ENCODE peak calls at places on chromosomes 4 and X, in six cellular contexts. One of them, this sample, is unnamed.

GRCh38 chr4:79598801-79599200 is 190.8 kb upstream of the GK2 start:
- DNase-seq in H1: no peak
- DNase-seq in HepG2: no peak
- DNase-seq in GM12878: no peak
- DNase-seq in GM12891: no peak
- DNase-seq in K562: no peak
- DNase-seq in this sample: no peak

GRCh38 chrX:37989304-37989703 is 17.0 kb upstream of the SYTL5 start:
- DNase-seq in H1: no peak
- DNase-seq in HepG2: no peak
- DNase-seq in GM12878: no peak
- DNase-seq in GM12891: no peak
- DNase-seq in K562: no peak
- DNase-seq in this sample: no peak

GRCh38 chr4:33091961-33092360 is 2371.8 kb downstream of the PCDH7 start:
- DNase-seq in H1: no peak
- DNase-seq in HepG2: no peak
- DNase-seq in GM12878: no peak
- DNase-seq in GM12891: no peak
- DNase-seq in K562: no peak
- DNase-seq in this sample: no peak

GRCh38 chr4:76966024-76966579 is 16.6 kb downstream of the SEPTIN11 start:
- DNase-seq in H1: no peak
- DNase-seq in HepG2: no peak
- DNase-seq in GM12878: no peak
- DNase-seq in GM12891: no peak
- DNase-seq in K562: no peak
- DNase-seq in this sample: no peak

GRCh38 chr4:6011686-6012085 is 6.5 kb downstream of the C4orf50 start:
- DNase-seq in H1: no peak
- DNase-seq in HepG2: no peak
- DNase-seq in GM12878: no peak
- DNase-seq in GM12891: no peak
- DNase-seq in K562: no peak
- DNase-seq in this sample: no peak

GRCh38 chrX:119541188-119541587 is 24.0 kb downstream of the STEEP1 start:
- DNase-seq in H1: no peak
- DNase-seq in HepG2: no peak
- DNase-seq in GM12878: no peak
- DNase-seq in GM12891: no peak
- DNase-seq in K562: no peak
- DNase-seq in this sample: no peak

GRCh38 chrX:153488231-153488914 is 6.4 kb upstream of the BGN start:
- DNase-seq in H1: no peak
- DNase-seq in HepG2: peak; percentile 48
- DNase-seq in GM12878: no peak
- DNase-seq in GM12891: no peak
- DNase-seq in K562: no peak
- DNase-seq in this sample: no peak

GRCh38 chr4:88866862-88867550 is 169.4 kb upstream of the NAP1L5 start:
- DNase-seq in H1: no peak
- DNase-seq in HepG2: no peak
- DNase-seq in GM12878: no peak
- DNase-seq in GM12891: no peak
- DNase-seq in K562: no peak
- DNase-seq in this sample: no peak

GRCh38 chr4:119124314-119124713 is 11.3 kb upstream of the MYOZ2 start:
- DNase-seq in H1: no peak
- DNase-seq in HepG2: no peak
- DNase-seq in GM12878: no peak
- DNase-seq in GM12891: no peak
- DNase-seq in K562: no peak
- DNase-seq in this sample: no peak

GRCh38 chr4:1113311-1114009 is at the start of gene RNF212:
- DNase-seq in H1: no peak
- DNase-seq in HepG2: no peak
- DNase-seq in GM12878: no peak
- DNase-seq in GM12891: no peak
- DNase-seq in K562: no peak
- DNase-seq in this sample: no peak

GRCh38 chrX:14030248-14030592 is 528 bp upstream of the GEMIN8 start:
- DNase-seq in H1: no peak
- DNase-seq in HepG2: no peak
- DNase-seq in GM12878: no peak
- DNase-seq in GM12891: no peak
- DNase-seq in K562: peak; percentile 12
- DNase-seq in this sample: no peak

GRCh38 chr4:69909195-69909594 is 21.7 kb upstream of the CSN1S1 start:
- DNase-seq in H1: no peak
- DNase-seq in HepG2: no peak
- DNase-seq in GM12878: no peak
- DNase-seq in GM12891: no peak
- DNase-seq in K562: no peak
- DNase-seq in this sample: no peak

GRCh38 chr4:34269593-34269992 is 1974.7 kb downstream of the ARAP2 start:
- DNase-seq in H1: no peak
- DNase-seq in HepG2: no peak
- DNase-seq in GM12878: no peak
- DNase-seq in GM12891: no peak
- DNase-seq in K562: no peak
- DNase-seq in this sample: no peak

GRCh38 chrX:69313622-69314290 is 148.5 kb upstream of the PJA1 start:
- DNase-seq in H1: no peak
- DNase-seq in HepG2: no peak
- DNase-seq in GM12878: no peak
- DNase-seq in GM12891: no peak
- DNase-seq in K562: no peak
- DNase-seq in this sample: no peak

GRCh38 chrX:12978205-12979010 is 3.5 kb downstream of the TMSB4X start:
- DNase-seq in H1: no peak
- DNase-seq in HepG2: no peak
- DNase-seq in GM12878: no peak
- DNase-seq in GM12891: no peak
- DNase-seq in K562: peak; percentile 44
- DNase-seq in this sample: peak; percentile 35

GRCh38 chrX:122567911-122568310 is 616.2 kb upstream of the GRIA3 start:
- DNase-seq in H1: no peak
- DNase-seq in HepG2: no peak
- DNase-seq in GM12878: no peak
- DNase-seq in GM12891: no peak
- DNase-seq in K562: no peak
- DNase-seq in this sample: no peak

GRCh38 chr4:140243345-140243753 is 89.4 kb upstream of the MAML3 start:
- DNase-seq in H1: no peak
- DNase-seq in HepG2: no peak
- DNase-seq in GM12878: peak; percentile 26
- DNase-seq in GM12891: no peak
- DNase-seq in K562: no peak
- DNase-seq in this sample: no peak

GRCh38 chrX:152904151-152905080 is 6.5 kb downstream of the ZNF185 start:
- DNase-seq in H1: no peak
- DNase-seq in HepG2: no peak
- DNase-seq in GM12878: no peak
- DNase-seq in GM12891: peak; percentile 43
- DNase-seq in K562: peak; percentile 76
- DNase-seq in this sample: peak; percentile 71

GRCh38 chr4:6017030-6017429 is 1.2 kb downstream of the C4orf50 start:
- DNase-seq in H1: no peak
- DNase-seq in HepG2: peak; percentile 66
- DNase-seq in GM12878: no peak
- DNase-seq in GM12891: no peak
- DNase-seq in K562: no peak
- DNase-seq in this sample: no peak

GRCh38 chr4:14529653-14530052 is 472.6 kb upstream of the CPEB2 start:
- DNase-seq in H1: peak; percentile 10
- DNase-seq in HepG2: no peak
- DNase-seq in GM12878: no peak
- DNase-seq in GM12891: no peak
- DNase-seq in K562: no peak
- DNase-seq in this sample: no peak

GRCh38 chr4:102760645-102761477 is at the start of gene MANBA:
- DNase-seq in H1: peak; percentile 54
- DNase-seq in HepG2: peak; percentile 63
- DNase-seq in GM12878: no peak
- DNase-seq in GM12891: peak; percentile 92
- DNase-seq in K562: peak; percentile 94
- DNase-seq in this sample: peak; percentile 92
- TF ChIP-seq POLR2A in H1: peak; percentile 78
- TF ChIP-seq POLR2A in HepG2: peak; percentile 70
- TF ChIP-seq POLR2A in GM12878: peak; percentile 97
- TF ChIP-seq POLR2A in GM12891: peak; percentile 91
- TF ChIP-seq POLR2A in K562: peak; percentile 72
- TF ChIP-seq POLR2A in this sample: peak; percentile 92

GRCh38 chr4:41264212-41264611 is 7.5 kb downstream of the UCHL1 start:
- DNase-seq in H1: no peak
- DNase-seq in HepG2: no peak
- DNase-seq in GM12878: no peak
- DNase-seq in GM12891: no peak
- DNase-seq in K562: no peak
- DNase-seq in this sample: no peak
- TF ChIP-seq POLR2AphosphoS5 in H1: no peak
- TF ChIP-seq POLR2AphosphoS5 in HepG2: no peak
- TF ChIP-seq POLR2AphosphoS5 in GM12878: no peak
- TF ChIP-seq POLR2AphosphoS5 in GM12891: no peak
- TF ChIP-seq POLR2AphosphoS5 in K562: no peak
- TF ChIP-seq POLR2AphosphoS5 in this sample: no peak

DNA sequence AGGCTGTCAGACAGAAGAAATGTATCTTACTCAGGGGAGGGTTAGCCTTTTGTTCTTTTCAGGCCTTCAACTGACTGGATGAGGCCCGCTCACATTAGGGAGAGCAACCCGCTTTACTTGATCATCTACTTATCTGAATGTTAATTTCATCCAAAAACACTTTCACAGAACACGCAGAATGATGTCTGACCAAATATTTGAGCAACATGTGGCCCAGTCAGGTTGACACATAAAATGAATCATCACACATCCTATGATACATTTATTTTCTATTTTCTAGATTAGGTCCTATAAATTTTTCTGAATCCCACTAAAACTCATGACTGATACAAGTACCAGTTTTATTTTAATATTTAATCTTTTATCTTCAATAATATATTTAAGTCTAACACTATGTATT is 260.3 kb downstream of the IL15 start:
- DNase-seq in H1: no peak
- DNase-seq in HepG2: no peak
- DNase-seq in GM12878: no peak
- DNase-seq in GM12891: no peak
- DNase-seq in K562: no peak
- DNase-seq in this sample: no peak
- TF ChIP-seq TAF1 in H1: no peak
- TF ChIP-seq TAF1 in HepG2: no peak
- TF ChIP-seq TAF1 in GM12878: no peak
- TF ChIP-seq TAF1 in GM12891: no peak
- TF ChIP-seq TAF1 in K562: no peak
- TF ChIP-seq TAF1 in this sample: no peak

GRCh38 chr4:98930311-98930865 is 1.5 kb upstream of the EIF4E start:
- DNase-seq in H1: no peak
- DNase-seq in HepG2: no peak
- DNase-seq in GM12878: no peak
- DNase-seq in GM12891: no peak
- DNase-seq in K562: no peak
- DNase-seq in this sample: no peak

GRCh38 chr4:98928505-98929340 is at the start of gene EIF4E:
- DNase-seq in H1: peak; percentile 96
- DNase-seq in HepG2: peak; percentile 98
- DNase-seq in GM12878: peak; percentile 96
- DNase-seq in GM12891: peak; percentile 71
- DNase-seq in K562: peak; percentile 97
- DNase-seq in this sample: peak; percentile 77

GRCh38 chr4:98928131-98928504 is 815 bp downstream of the EIF4E start:
- DNase-seq in H1: peak; percentile 66
- DNase-seq in HepG2: peak; percentile 76
- DNase-seq in GM12878: no peak
- DNase-seq in GM12891: peak; percentile 47
- DNase-seq in K562: peak; percentile 85
- DNase-seq in this sample: peak; percentile 52

GRCh38 chr4:98932539-98932938 is 3.6 kb upstream of the EIF4E start:
- DNase-seq in H1: no peak
- DNase-seq in HepG2: no peak
- DNase-seq in GM12878: no peak
- DNase-seq in GM12891: no peak
- DNase-seq in K562: no peak
- DNase-seq in this sample: no peak

GRCh38 chr4:98929341-98930267 is 671 bp upstream of the EIF4E start:
- DNase-seq in H1: no peak
- DNase-seq in HepG2: peak; percentile 40
- DNase-seq in GM12878: peak; percentile 78
- DNase-seq in GM12891: peak; percentile 26
- DNase-seq in K562: peak; percentile 77
- DNase-seq in this sample: peak; percentile 30
- TF ChIP-seq POLR2A in H1: peak; percentile 67
- TF ChIP-seq POLR2A in HepG2: peak; percentile 91
- TF ChIP-seq POLR2A in GM12878: peak; percentile 72
- TF ChIP-seq POLR2A in GM12891: peak; percentile 79
- TF ChIP-seq POLR2A in K562: peak; percentile 91
- TF ChIP-seq POLR2A in this sample: peak; percentile 76

GRCh38 chr4:81137446-81137845 is 77.6 kb downstream of the PRKG2 start:
- DNase-seq in H1: no peak
- DNase-seq in HepG2: no peak
- DNase-seq in GM12878: no peak
- DNase-seq in GM12891: no peak
- DNase-seq in K562: no peak
- DNase-seq in this sample: no peak

GRCh38 chr4:81137894-81138293 is 77.1 kb downstream of the PRKG2 start:
- DNase-seq in H1: no peak
- DNase-seq in HepG2: no peak
- DNase-seq in GM12878: no peak
- DNase-seq in GM12891: no peak
- DNase-seq in K562: no peak
- DNase-seq in this sample: no peak

DNA sequence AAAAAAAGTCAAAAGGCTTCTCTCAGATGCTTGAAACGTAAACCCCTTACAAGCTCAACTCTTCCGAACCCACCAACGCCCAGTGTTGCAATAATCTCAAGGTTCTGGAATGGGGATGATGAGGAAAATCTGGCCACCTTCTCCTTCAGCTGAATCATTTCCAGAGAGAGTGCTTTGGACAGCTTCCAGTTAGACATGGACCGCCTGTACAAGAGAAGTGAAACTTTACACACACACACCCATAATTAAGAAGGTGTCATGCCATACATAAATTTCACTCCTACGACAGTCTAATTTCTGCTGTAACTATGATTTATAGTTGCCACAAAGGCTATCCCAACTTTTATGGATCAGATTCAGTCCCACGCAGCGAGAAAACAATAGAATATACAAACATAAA is 72.3 kb downstream of the PRKG2 start:
- DNase-seq in H1: no peak
- DNase-seq in HepG2: no peak
- DNase-seq in GM12878: no peak
- DNase-seq in GM12891: no peak
- DNase-seq in K562: no peak
- DNase-seq in this sample: no peak
- TF ChIP-seq POLR2AphosphoS5 in H1: no peak
- TF ChIP-seq POLR2AphosphoS5 in HepG2: no peak
- TF ChIP-seq POLR2AphosphoS5 in GM12878: no peak
- TF ChIP-seq POLR2AphosphoS5 in GM12891: no peak
- TF ChIP-seq POLR2AphosphoS5 in K562: no peak
- TF ChIP-seq POLR2AphosphoS5 in this sample: no peak

GRCh38 chr4:37802068-37802666 is 24.3 kb upstream of the PGM2 start:
- DNase-seq in H1: no peak
- DNase-seq in HepG2: peak; percentile 78
- DNase-seq in GM12878: no peak
- DNase-seq in GM12891: no peak
- DNase-seq in K562: peak; percentile 24
- DNase-seq in this sample: no peak
- TF ChIP-seq TAF1 in H1: no peak
- TF ChIP-seq TAF1 in HepG2: no peak
- TF ChIP-seq TAF1 in GM12878: no peak
- TF ChIP-seq TAF1 in GM12891: no peak
- TF ChIP-seq TAF1 in K562: no peak
- TF ChIP-seq TAF1 in this sample: no peak

GRCh38 chrX:40644821-40645358 is 2.5 kb downstream of the CXorf38 start:
- DNase-seq in H1: no peak
- DNase-seq in HepG2: peak; percentile 5
- DNase-seq in GM12878: peak; percentile 68
- DNase-seq in GM12891: no peak
- DNase-seq in K562: peak; percentile 50
- DNase-seq in this sample: peak; percentile 37
- TF ChIP-seq POLR2A in H1: no peak
- TF ChIP-seq POLR2A in HepG2: no peak
- TF ChIP-seq POLR2A in GM12878: peak; percentile 40
- TF ChIP-seq POLR2A in GM12891: peak; percentile 29
- TF ChIP-seq POLR2A in K562: no peak
- TF ChIP-seq POLR2A in this sample: no peak